ENCODE peak calls at places on chromosomes 4 and X, in eight cellular contexts. Y is thyroid gland, C is tibial artery, M is neuronal stem cell, Z is mammary epithelial cell, H is A673, O is pancreas, G is tibial nerve. I is an unnamed sample. For H3K27me3, the result is how much of the 10 kb centered on the place peaks cover.

GRCh38 chr4:77582151-77582550 is 23.5 kb upstream of the CXCL13 start:
- DNase-seq in Y (no peak), C (no peak), M (no peak), Z (peak), H (no peak), O (no peak), G (no peak), I (no peak)

GRCh38 chr4:170230242-170230641 is 140.5 kb upstream of the AADAT start:
- DNase-seq in Y (no peak), C (no peak), M (no peak), Z (no peak), H (no peak), O (no peak), G (no peak), I (no peak)

GRCh38 chr4:38805530-38806145 is 1.0 kb upstream of the TLR1 start:
- DNase-seq in Y (no peak), C (no peak), M (no peak), Z (no peak), H (no peak), O (no peak), G (peak), I (no peak)

GRCh38 chr4:102819588-102820365 is 7.6 kb downstream of the UBE2D3 start:
- DNase-seq in Y (no peak), C (no peak), M (no peak), Z (no peak), H (no peak), O (no peak), G (no peak), I (no peak)

GRCh38 chr4:145739840-145740239 is 59.9 kb downstream of the C4orf51 start:
- DNase-seq in Y (peak), C (no peak), M (no peak), Z (no peak), H (no peak), O (no peak), G (no peak), I (no peak)

GRCh38 chrX:72201836-72202536 is 20.4 kb downstream of the PIN4 start:
- DNase-seq in Y (no peak), C (no peak), M (no peak), Z (peak), H (peak), O (no peak), G (no peak), I (peak)

GRCh38 chrX:109384569-109385174 is 97.2 kb downstream of the GUCY2F start:
- DNase-seq in Y (no peak), C (no peak), M (peak), Z (no peak), H (peak), O (no peak), G (no peak), I (peak)

GRCh38 chr4:38612996-38613395 is 51.0 kb upstream of the KLF3 start:
- DNase-seq in Y (peak), C (no peak), M (no peak), Z (no peak), H (peak), O (no peak), G (no peak), I (peak)

GRCh38 chrX:97551821-97552220 is 668.1 kb downstream of the RPA4 start:
- DNase-seq in Y (no peak), C (no peak), M (no peak), Z (no peak), H (no peak), O (no peak), G (no peak), I (no peak)

GRCh38 chr4:33837043-33837442 is 2407.3 kb downstream of the ARAP2 start:
- DNase-seq in Y (no peak), C (no peak), M (no peak), Z (peak), H (no peak), O (no peak), G (no peak), I (peak)

GRCh38 chrX:47634871-47635575 is 5.3 kb upstream of the CFP start:
- DNase-seq in Y (no peak), C (no peak), M (no peak), Z (no peak), H (no peak), O (no peak), G (no peak), I (no peak)

GRCh38 chrX:111914398-111915092 is 38.6 kb downstream of the TRPC5OS start:
- DNase-seq in Y (no peak), C (no peak), M (no peak), Z (no peak), H (peak), O (no peak), G (no peak), I (no peak)

GRCh38 chr4:179509489-179509888 is 2067.3 kb upstream of the AGA start:
- DNase-seq in Y (no peak), C (no peak), M (no peak), Z (no peak), H (no peak), O (no peak), G (no peak), I (no peak)

GRCh38 chr4:101914761-101915160 is 124.2 kb downstream of the BANK1 start:
- DNase-seq in Y (no peak), C (no peak), M (no peak), Z (no peak), H (no peak), O (no peak), G (no peak), I (no peak)

GRCh38 chr4:177461606-177462005 is 19.4 kb upstream of the AGA start:
- DNase-seq in Y (no peak), C (no peak), M (no peak), Z (no peak), H (peak), O (no peak), G (no peak), I (no peak)

GRCh38 chr4:73019462-73020047 is 50.0 kb downstream of the COX18 start:
- DNase-seq in Y (peak), C (no peak), M (peak), Z (peak), H (peak), O (no peak), G (peak), I (peak)

GRCh38 chrX:103554687-103555417 is 30.5 kb upstream of the TCEAL4 start:
- DNase-seq in Y (peak), C (no peak), M (peak), Z (no peak), H (no peak), O (no peak), G (peak), I (peak)

GRCh38 chrX:106726485-106727437 is at the start of gene RNF128:
- DNase-seq in Y (peak), C (peak), M (no peak), Z (peak), H (peak), O (peak), G (no peak), I (peak)

GRCh38 chrX:96435636-96436035 is 249.0 kb upstream of the DIAPH2 start:
- DNase-seq in Y (no peak), C (no peak), M (no peak), Z (no peak), H (no peak), O (no peak), G (no peak), I (peak)

GRCh38 chr4:86587016-86587713 is 7.0 kb upstream of the PTPN13 start:
- DNase-seq in Y (peak), C (no peak), M (no peak), Z (no peak), H (no peak), O (no peak), G (no peak), I (no peak)

GRCh38 chrX:96410927-96411326 is 273.7 kb upstream of the DIAPH2 start:
- DNase-seq in Y (no peak), C (no peak), M (no peak), Z (no peak), H (no peak), O (no peak), G (no peak), I (no peak)

GRCh38 chr4:56311299-56311975 is 75.9 kb downstream of the AASDH start:
- DNase-seq in Y (no peak), C (no peak), M (no peak), Z (no peak), H (peak), O (no peak), G (no peak), I (no peak)

GRCh38 chr4:56315543-56315942 is 71.7 kb downstream of the AASDH start:
- DNase-seq in Y (no peak), C (no peak), M (no peak), Z (no peak), H (no peak), O (no peak), G (no peak), I (no peak)

GRCh38 chr4:56314207-56314915 is 72.9 kb downstream of the AASDH start:
- DNase-seq in Y (no peak), C (no peak), M (no peak), Z (no peak), H (no peak), O (no peak), G (no peak), I (no peak)

GRCh38 chr4:56315041-56315440 is 72.2 kb downstream of the AASDH start:
- DNase-seq in Y (no peak), C (no peak), M (no peak), Z (no peak), H (no peak), O (no peak), G (no peak), I (no peak)

DNA sequence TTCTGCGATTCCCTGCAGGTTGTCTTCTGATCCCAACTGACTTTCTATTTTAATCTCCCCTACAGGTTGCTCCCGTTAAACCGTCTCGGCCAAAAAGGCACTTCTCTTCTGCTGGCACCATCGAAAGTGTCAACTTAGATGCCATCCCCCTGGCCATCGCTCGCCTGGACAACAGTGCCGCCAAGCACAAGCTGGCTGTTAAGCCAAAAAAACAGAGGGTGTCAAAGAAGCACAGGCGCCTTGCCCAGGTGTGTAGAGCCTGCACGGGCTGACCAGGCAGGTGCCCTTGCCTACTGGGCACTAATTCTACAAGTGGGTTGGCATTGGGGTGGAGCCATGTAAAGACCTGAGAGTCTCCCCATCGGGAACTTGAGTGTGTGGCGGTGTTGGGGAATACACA is 74.2 kb downstream of the AASDH start:
- DNase-seq in Y (no peak), C (no peak), M (no peak), Z (no peak), H (no peak), O (no peak), G (no peak), I (no peak)
- H3K27me3 ChIP-seq in Y (under half), C (under half), M (under half), Z (under half), H (under half), O (under half), G (under half), I (under half)

DNA sequence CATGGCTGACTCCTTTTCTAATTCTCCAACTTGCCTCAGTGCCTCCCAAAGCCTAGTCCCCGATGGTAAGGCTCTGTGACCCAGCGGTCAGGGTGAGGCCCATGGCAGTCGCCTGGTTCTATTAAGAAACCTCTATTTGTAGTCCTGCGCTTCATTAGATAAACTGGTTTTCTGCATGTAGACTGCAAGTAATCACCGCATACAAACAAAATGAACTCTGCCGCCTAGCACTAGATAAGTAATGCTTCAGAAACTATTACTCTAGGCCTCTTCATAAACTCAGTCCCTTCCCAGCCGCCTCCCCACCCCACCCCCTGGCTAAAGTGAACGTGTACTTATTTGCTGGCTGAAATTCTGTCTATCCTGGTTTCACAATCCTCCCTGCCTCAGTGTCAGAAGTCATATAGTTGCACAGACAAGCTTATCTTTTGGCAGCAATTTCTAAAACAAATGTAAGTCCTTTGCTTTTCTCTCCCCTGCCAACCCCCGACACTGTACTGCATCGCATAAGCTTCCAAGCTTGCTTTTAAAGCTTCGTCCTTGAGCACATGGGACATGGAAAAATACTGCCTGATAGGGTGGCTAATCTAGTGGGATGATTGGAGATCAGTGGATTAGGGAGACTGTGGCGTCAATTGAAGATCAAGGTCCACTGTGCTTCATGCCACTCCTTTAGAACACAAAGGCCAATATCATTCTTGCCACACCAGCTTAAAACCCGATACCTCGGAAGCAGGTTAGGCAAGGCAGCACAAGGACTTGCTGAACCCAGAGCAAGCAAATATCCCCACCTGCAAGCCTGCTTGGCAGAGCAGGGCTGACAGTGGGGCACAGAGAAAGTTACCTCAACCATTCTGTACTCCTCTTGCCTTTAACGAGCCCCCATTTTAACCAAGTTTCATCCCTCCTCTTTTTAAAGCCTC is 125.8 kb downstream of the IRF2 start:
- DNase-seq in Y (no peak), C (no peak), M (no peak), Z (no peak), H (no peak), O (peak), G (no peak), I (peak)
- H3K27me3 ChIP-seq in Y (under half), C (under half), M (under half), Z (under half), H (under half), O (under half), G (under half), I (under half)

GRCh38 chr4:1492636-1493539 is 86.6 kb upstream of the NKX1-1 start:
- DNase-seq in Y (no peak), C (peak), M (no peak), Z (no peak), H (peak), O (no peak), G (no peak), I (no peak)
- H3K27me3 ChIP-seq in Y (under half), C (under half), M (under half), Z (under half), H (under half), O (under half), G (under half), I (half or more)

GRCh38 chrX:15598031-15598430 is 2.7 kb downstream of the ACE2 start:
- DNase-seq in Y (no peak), C (no peak), M (no peak), Z (no peak), H (no peak), O (no peak), G (no peak), I (no peak)
- H3K27me3 ChIP-seq in Y (under half), C (under half), M (under half), Z (under half), H (half or more), O (under half), G (under half), I (under half)